ENCODE peak calls at places on chromosome 10, in five cellular contexts. G, O, Z, R and C are unnamed samples.

GRCh38 chr10:73494877-73495225 is 973 bp downstream of the PPP3CB start:
- DNase-seq in G (no peak), O (no peak), Z (peak; percentile 31), R (no peak), C (no peak)

GRCh38 chr10:6175329-6176055 is 27.2 kb upstream of the PFKFB3 start:
- DNase-seq in G (no peak), O (no peak), Z (no peak), R (no peak), C (no peak)

GRCh38 chr10:68598978-68599753 is 39.0 kb downstream of the TET1 start:
- DNase-seq in G (peak; percentile 43), O (peak; percentile 87), Z (peak; percentile 42), R (peak; percentile 56), C (no peak)

GRCh38 chr10:34815174-34816066 is at the start of gene PARD3:
- DNase-seq in G (peak; percentile 51), O (peak; percentile 71), Z (peak; percentile 86), R (peak; percentile 82), C (peak; percentile 70)

GRCh38 chr10:73577788-73578187 is 13.4 kb downstream of the USP54 start:
- DNase-seq in G (peak; percentile 59), O (no peak), Z (peak; percentile 81), R (no peak), C (no peak)

GRCh38 chr10:14592566-14592965 is 182.1 kb downstream of the FAM107B start:
- DNase-seq in G (no peak), O (no peak), Z (no peak), R (peak; percentile 14), C (no peak)

GRCh38 chr10:128506423-128506822 is 380.2 kb upstream of the MKI67 start:
- DNase-seq in G (no peak), O (no peak), Z (no peak), R (no peak), C (no peak)

GRCh38 chr10:123021517-123021916 is 12.7 kb downstream of the ACADSB start:
- DNase-seq in G (no peak), O (no peak), Z (peak; percentile 8), R (no peak), C (no peak)

GRCh38 chr10:77601488-77601887 is 36.1 kb downstream of the KCNMA1 start:
- DNase-seq in G (peak; percentile 35), O (peak; percentile 63), Z (no peak), R (no peak), C (no peak)

GRCh38 chr10:6498771-6499170 is 81.3 kb downstream of the PRKCQ start:
- DNase-seq in G (no peak), O (no peak), Z (no peak), R (no peak), C (no peak)

GRCh38 chr10:28806481-28806880 is 129.2 kb downstream of the BAMBI start:
- DNase-seq in G (no peak), O (peak; percentile 78), Z (no peak), R (no peak), C (no peak)

GRCh38 chr10:28808693-28809092 is 131.4 kb downstream of the BAMBI start:
- DNase-seq in G (no peak), O (no peak), Z (no peak), R (no peak), C (no peak)

GRCh38 chr10:28810062-28810870 is 132.9 kb downstream of the BAMBI start:
- DNase-seq in G (peak; percentile 38), O (peak; percentile 87), Z (peak; percentile 32), R (peak; percentile 53), C (no peak)

GRCh38 chr10:28806951-28807759 is 129.8 kb downstream of the BAMBI start:
- DNase-seq in G (no peak), O (peak; percentile 59), Z (no peak), R (no peak), C (no peak)

GRCh38 chr10:28807760-28808613 is 130.7 kb downstream of the BAMBI start:
- DNase-seq in G (peak; percentile 34), O (peak; percentile 74), Z (no peak), R (no peak), C (no peak)
- H4K91ac ChIP-seq in G (peak overlapping the region; percentile 58), O (peak overlapping the region; percentile 49), Z (peak overlapping the region; percentile 55), R (no peak overlapping the region), C (no peak overlapping the region)

GRCh38 chr10:133224861-133225366 is 5.1 kb upstream of the UTF1 start:
- DNase-seq in G (no peak), O (no peak), Z (no peak), R (no peak), C (no peak)
- H3K18ac ChIP-seq in G (no peak overlapping the region), O (no peak overlapping the region), Z (no peak overlapping the region), R (no peak overlapping the region), C (peak overlapping the region; percentile 97)

DNA sequence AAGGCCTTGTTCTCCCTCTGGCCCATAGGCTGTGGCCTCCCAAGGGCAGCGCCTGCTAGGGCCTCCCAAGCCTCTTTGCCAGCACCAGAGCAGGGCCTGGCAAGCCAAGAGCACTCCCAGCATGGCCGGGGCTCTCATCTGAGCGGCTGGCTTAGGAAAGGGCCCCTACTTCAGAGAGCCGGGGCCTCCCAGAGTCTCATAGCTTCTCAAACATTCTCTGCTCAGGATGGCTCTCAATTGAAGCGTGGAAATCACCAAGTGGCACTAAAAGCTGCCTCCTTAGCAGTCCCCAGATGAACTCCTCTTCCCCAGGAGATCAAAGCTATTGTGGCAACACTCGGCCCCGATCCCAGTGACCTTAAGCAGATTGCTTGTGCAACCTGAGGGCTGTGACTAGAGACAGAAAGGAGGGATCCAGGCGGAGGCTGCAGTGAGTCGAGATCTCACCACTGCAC is 69.4 kb downstream of the FAM53B start:
- DNase-seq in G (no peak), O (no peak), Z (no peak), R (no peak), C (no peak)
- H4K91ac ChIP-seq in G (no peak overlapping the region), O (no peak overlapping the region), Z (no peak overlapping the region), R (no peak overlapping the region), C (no peak overlapping the region)

GRCh38 chr10:71996598-71997371 is 32.6 kb downstream of the CHST3 start:
- DNase-seq in G (no peak), O (no peak), Z (no peak), R (no peak), C (no peak)

GRCh38 chr10:71998840-71999194 is 34.6 kb downstream of the CHST3 start:
- DNase-seq in G (peak; percentile 75), O (peak; percentile 90), Z (peak; percentile 62), R (peak; percentile 56), C (no peak)

GRCh38 chr10:71999360-72000072 is 35.3 kb downstream of the CHST3 start:
- DNase-seq in G (peak; percentile 73), O (peak; percentile 88), Z (no peak), R (no peak), C (no peak)

GRCh38 chr10:72000073-72001025 is 36.2 kb downstream of the CHST3 start:
- DNase-seq in G (no peak), O (no peak), Z (no peak), R (no peak), C (no peak)

GRCh38 chr10:71998119-71998839 is 34.1 kb downstream of the CHST3 start:
- DNase-seq in G (no peak), O (no peak), Z (no peak), R (no peak), C (no peak)
- H3K18ac ChIP-seq in G (peak overlapping the region; percentile 4), O (peak overlapping the region; percentile 85), Z (no peak overlapping the region), R (no peak overlapping the region), C (peak overlapping the region; percentile 62)

DNA sequence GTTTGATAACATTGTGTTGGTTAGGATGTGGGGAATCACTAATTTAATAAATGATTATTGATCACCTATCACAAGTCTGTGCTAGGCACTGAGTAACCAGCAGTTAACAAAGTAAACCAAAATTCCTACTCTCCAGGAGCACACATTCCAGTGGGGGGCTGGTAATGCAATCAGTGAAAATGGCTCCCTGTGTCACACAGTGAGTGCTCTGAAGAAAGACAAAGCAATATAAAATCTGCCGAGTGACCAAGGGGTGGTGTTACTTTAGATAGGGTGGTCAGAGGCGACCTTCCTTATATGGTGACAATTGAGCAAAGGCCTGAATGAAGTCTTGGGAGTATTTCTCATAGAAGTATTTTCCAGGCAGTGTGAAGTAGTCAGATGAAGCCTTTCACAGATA is 13.6 kb upstream of the SMC3 start:
- DNase-seq in G (no peak), O (no peak), Z (no peak), R (no peak), C (no peak)
- H4K91ac ChIP-seq in G (no peak overlapping the region), O (no peak overlapping the region), Z (no peak overlapping the region), R (no peak overlapping the region), C (no peak overlapping the region)

DNA sequence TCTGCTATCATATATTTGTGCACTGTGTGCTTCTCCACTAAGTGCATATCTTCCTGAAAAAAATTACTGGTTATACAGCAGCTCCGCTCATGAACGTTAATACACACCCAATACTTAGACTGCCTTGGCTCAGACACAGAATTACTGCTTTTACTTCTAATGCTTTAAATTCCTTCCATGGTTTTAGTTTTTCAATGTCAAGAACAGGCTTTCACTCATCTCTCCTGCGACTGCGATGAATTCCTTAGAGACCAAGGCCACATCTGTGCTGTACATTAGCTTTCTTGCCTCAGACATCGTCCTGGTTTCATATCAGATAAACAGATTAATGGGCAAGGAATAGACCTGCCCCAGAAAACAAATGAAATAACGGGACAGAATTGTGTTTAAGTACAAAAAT is 120.2 kb downstream of the CYP26A1 start:
- DNase-seq in G (no peak), O (no peak), Z (peak; percentile 57), R (no peak), C (no peak)
- H3K18ac ChIP-seq in G (no peak overlapping the region), O (no peak overlapping the region), Z (no peak overlapping the region), R (no peak overlapping the region), C (no peak overlapping the region)

GRCh38 chr10:132466520-132467463 is 69.8 kb downstream of the PWWP2B start:
- DNase-seq in G (no peak), O (no peak), Z (no peak), R (no peak), C (no peak)
- H4K91ac ChIP-seq in G (no peak overlapping the region), O (no peak overlapping the region), Z (no peak overlapping the region), R (no peak overlapping the region), C (no peak overlapping the region)